ENCODE peak calls at places on chromosome 17, in six cellular contexts. S is activated T-cell treated with anti-CD3 and anti-CD28 coated beads for 1 hour, U is aorta, P is epithelial cell of esophagus, B is occipital lobe, R is D721Med. V is an unnamed sample.

GRCh38 chr17:29572691-29573557 is 4.4 kb downstream of the TP53I13 start:
- DNase-seq in S (no peak), U (peak), P (no peak), B (no peak), R (peak), V (peak)

GRCh38 chr17:76727745-76728456 is 1.3 kb downstream of the METTL23 start:
- DNase-seq in S (no peak), U (no peak), P (no peak), B (no peak), R (no peak), V (peak)

GRCh38 chr17:48541036-48541573 is 3.8 kb downstream of the HOXB2 start:
- DNase-seq in S (no peak), U (no peak), P (no peak), B (no peak), R (no peak), V (peak)

GRCh38 chr17:48175692-48176450 is 68.3 kb downstream of the SNX11 start:
- DNase-seq in S (no peak), U (no peak), P (peak), B (no peak), R (no peak), V (peak)

GRCh38 chr17:68460715-68461114 is 3.4 kb upstream of the WIPI1 start:
- DNase-seq in S (no peak), U (no peak), P (no peak), B (no peak), R (no peak), V (no peak)

GRCh38 chr17:43831633-43832032 is 1.3 kb downstream of the MPP3 start:
- DNase-seq in S (no peak), U (no peak), P (no peak), B (no peak), R (no peak), V (no peak)

GRCh38 chr17:59837362-59838195 is 55.2 kb downstream of the TUBD1 start:
- DNase-seq in S (no peak), U (no peak), P (peak), B (no peak), R (no peak), V (peak)

GRCh38 chr17:50097455-50097854 is 2.3 kb downstream of the PDK2 start:
- DNase-seq in S (no peak), U (peak), P (no peak), B (no peak), R (no peak), V (no peak)

GRCh38 chr17:64509179-64509578 is 2.4 kb downstream of the CEP95 start:
- DNase-seq in S (no peak), U (no peak), P (no peak), B (no peak), R (no peak), V (no peak)

GRCh38 chr17:3994221-3994576 is 30.0 kb upstream of the ATP2A3 start:
- DNase-seq in S (no peak), U (no peak), P (no peak), B (no peak), R (no peak), V (no peak)

GRCh38 chr17:10105513-10106001 is 92.8 kb downstream of the GAS7 start:
- DNase-seq in S (no peak), U (no peak), P (no peak), B (no peak), R (no peak), V (peak)

GRCh38 chr17:68693466-68693865 is 92.3 kb upstream of the FAM20A start:
- DNase-seq in S (no peak), U (no peak), P (no peak), B (no peak), R (no peak), V (no peak)

GRCh38 chr17:79952915-79953314 is 82.8 kb downstream of the TBC1D16 start:
- DNase-seq in S (no peak), U (no peak), P (no peak), B (no peak), R (no peak), V (no peak)

GRCh38 chr17:39365252-39365651 is 36.2 kb downstream of the FBXL20 start:
- DNase-seq in S (no peak), U (no peak), P (no peak), B (no peak), R (no peak), V (peak)

GRCh38 chr17:66331038-66331816 is 28.8 kb downstream of the PRKCA start:
- DNase-seq in S (no peak), U (no peak), P (no peak), B (no peak), R (no peak), V (peak)

GRCh38 chr17:80352216-80352895 is 62.6 kb upstream of the ENDOV start:
- DNase-seq in S (no peak), U (no peak), P (no peak), B (no peak), R (no peak), V (no peak)

GRCh38 chr17:39661744-39662541 is 3.2 kb upstream of the TCAP start:
- DNase-seq in S (no peak), U (no peak), P (no peak), B (no peak), R (no peak), V (no peak)

GRCh38 chr17:77581480-77581879 is 377.0 kb upstream of the TNRC6C start:
- DNase-seq in S (no peak), U (no peak), P (peak), B (no peak), R (no peak), V (peak)

GRCh38 chr17:11493947-11494346 is 104.3 kb upstream of the DNAH9 start:
- DNase-seq in S (no peak), U (no peak), P (no peak), B (no peak), R (peak), V (no peak)

GRCh38 chr17:76363107-76363801 is 9.5 kb upstream of the PRPSAP1 start:
- DNase-seq in S (no peak), U (no peak), P (no peak), B (no peak), R (no peak), V (no peak)

GRCh38 chr17:83161298-83162034 is 82.1 kb downstream of the METRNL start:
- DNase-seq in S (no peak), U (no peak), P (no peak), B (no peak), R (no peak), V (peak)

GRCh38 chr17:51912939-51913338 is 245.6 kb downstream of the CA10 start:
- DNase-seq in S (no peak), U (no peak), P (no peak), B (no peak), R (no peak), V (no peak)

GRCh38 chr17:44910231-44911106 is 4.8 kb downstream of the GFAP start:
- DNase-seq in S (no peak), U (peak), P (no peak), B (no peak), R (peak), V (no peak)

GRCh38 chr17:38898291-38898679 is 27.1 kb upstream of the LASP1NB start:
- DNase-seq in S (no peak), U (no peak), P (no peak), B (no peak), R (no peak), V (no peak)

GRCh38 chr17:68424861-68425260 is 32.4 kb downstream of the WIPI1 start:
- DNase-seq in S (no peak), U (no peak), P (peak), B (no peak), R (no peak), V (no peak)

GRCh38 chr17:30970757-30971567 is at the start of gene RNF135:
- DNase-seq in S (peak), U (peak), P (peak), B (peak), R (peak), V (peak)

GRCh38 chr17:8922451-8922850 is 43.1 kb downstream of the PIK3R5 start:
- DNase-seq in S (no peak), U (no peak), P (peak), B (no peak), R (no peak), V (peak)

GRCh38 chr17:8002646-8003593 is 505 bp downstream of the GUCY2D start:
- DNase-seq in S (no peak), U (no peak), P (no peak), B (no peak), R (no peak), V (no peak)

GRCh38 chr17:48429638-48430586 is at the start of gene SKAP1:
- DNase-seq in S (peak), U (peak), P (no peak), B (no peak), R (no peak), V (no peak)

GRCh38 chr17:49294126-49294525 is 63.5 kb upstream of the PHOSPHO1 start:
- DNase-seq in S (no peak), U (no peak), P (no peak), B (no peak), R (no peak), V (no peak)

GRCh38 chr17:76356803-76357456 is 3.2 kb upstream of the PRPSAP1 start:
- DNase-seq in S (no peak), U (no peak), P (no peak), B (no peak), R (no peak), V (no peak)

GRCh38 chr17:48174833-48175232 is 67.3 kb downstream of the SNX11 start:
- DNase-seq in S (no peak), U (no peak), P (no peak), B (no peak), R (no peak), V (no peak)

GRCh38 chr17:74402070-74402469 is 29.8 kb upstream of the GPRC5C start:
- DNase-seq in S (no peak), U (no peak), P (no peak), B (no peak), R (no peak), V (no peak)

GRCh38 chr17:75069783-75070182 is 18.0 kb upstream of the SLC16A5 start:
- DNase-seq in S (no peak), U (no peak), P (peak), B (no peak), R (no peak), V (no peak)

GRCh38 chr17:530851-531250 is 178.2 kb upstream of the RPH3AL start:
- DNase-seq in S (no peak), U (no peak), P (no peak), B (no peak), R (no peak), V (no peak)

V was measured in amniotic epithelial cell.